ENCODE peak calls at places on chromosomes 16 and 17, in ten cellular contexts. G is cardiac muscle cell, N is mucosa of descending colon, T is astrocyte of the spinal cord, Q is ovary, V is upper lobe of right lung, H is skeletal muscle cell, Z is vagina, Y is heart right ventricle, U is OCI-LY7. R is an unnamed sample.

GRCh38 chr16:50038756-50039529 is 13.9 kb downstream of the CNEP1R1 start:
- DNase-seq in T (no peak), U (peak; percentile 6), H (no peak), Y (no peak), N (peak; percentile 67), V (peak; percentile 66), G (no peak), Z (no peak), Q (no peak), R (no peak)

GRCh38 chr17:50189396-50190277 is 11.8 kb downstream of the COL1A1 start:
- DNase-seq in Z (no peak), N (no peak), T (peak; percentile 66), Q (no peak), U (no peak), V (no peak), Y (no peak), H (no peak), G (no peak), R (peak; percentile 58)

GRCh38 chr17:46876353-46876887 is 25.0 kb downstream of the WNT9B start:
- DNase-seq in V (no peak), Q (no peak), Y (no peak), Z (no peak), G (no peak), T (no peak), U (peak; percentile 71), N (peak; percentile 75), H (no peak), R (no peak)

GRCh38 chr17:14522795-14523387 is 222.0 kb downstream of the HS3ST3B1 start:
- DNase-seq in T (no peak), G (no peak), N (no peak), Z (no peak), H (no peak), Q (no peak), U (no peak), V (no peak), Y (no peak), R (no peak)

GRCh38 chr17:74815671-74816370 is 39.7 kb upstream of the NAT9 start:
- DNase-seq in V (no peak), Q (no peak), Z (no peak), T (no peak), Y (no peak), G (peak; percentile 47), N (no peak), H (no peak), U (peak; percentile 47), R (no peak)

GRCh38 chr17:21210411-21211076 is 3.4 kb downstream of the TMEM11 start:
- DNase-seq in V (no peak), Z (no peak), H (no peak), Y (no peak), N (peak; percentile 57), Q (no peak), T (no peak), U (no peak), G (no peak), R (no peak)

GRCh38 chr17:53492532-53492931 is 330.2 kb upstream of the KIF2B start:
- DNase-seq in V (no peak), T (no peak), G (no peak), Q (no peak), Z (no peak), Y (no peak), N (no peak), U (no peak), H (no peak), R (no peak)

GRCh38 chr16:89222931-89223330 is 5.4 kb downstream of the ZNF778 start:
- DNase-seq in G (no peak), Z (no peak), V (no peak), N (no peak), Q (no peak), Y (no peak), T (no peak), H (no peak), U (no peak), R (no peak)

GRCh38 chr17:29148790-29149430 is 31.3 kb downstream of the MYO18A start:
- DNase-seq in Y (peak; percentile 96), V (peak; percentile 98), H (peak; percentile 76), Z (no peak), U (peak; percentile 95), N (peak; percentile 98), T (peak; percentile 93), Q (peak; percentile 96), G (peak; percentile 97), R (peak; percentile 97)

GRCh38 chr17:29146369-29146972 is 33.7 kb downstream of the MYO18A start:
- DNase-seq in T (no peak), V (no peak), U (no peak), Y (no peak), G (no peak), Z (no peak), H (no peak), Q (no peak), N (no peak), R (no peak)

GRCh38 chr17:29147682-29148081 is 32.5 kb downstream of the MYO18A start:
- DNase-seq in G (no peak), Z (no peak), H (no peak), U (no peak), Q (no peak), T (no peak), V (no peak), Y (no peak), N (no peak), R (no peak)

GRCh38 chr17:29149431-29150064 is 30.6 kb downstream of the MYO18A start:
- DNase-seq in G (no peak), Q (peak; percentile 59), U (peak; percentile 47), T (no peak), Z (no peak), Y (no peak), N (no peak), V (no peak), H (no peak), R (peak; percentile 48)

DNA sequence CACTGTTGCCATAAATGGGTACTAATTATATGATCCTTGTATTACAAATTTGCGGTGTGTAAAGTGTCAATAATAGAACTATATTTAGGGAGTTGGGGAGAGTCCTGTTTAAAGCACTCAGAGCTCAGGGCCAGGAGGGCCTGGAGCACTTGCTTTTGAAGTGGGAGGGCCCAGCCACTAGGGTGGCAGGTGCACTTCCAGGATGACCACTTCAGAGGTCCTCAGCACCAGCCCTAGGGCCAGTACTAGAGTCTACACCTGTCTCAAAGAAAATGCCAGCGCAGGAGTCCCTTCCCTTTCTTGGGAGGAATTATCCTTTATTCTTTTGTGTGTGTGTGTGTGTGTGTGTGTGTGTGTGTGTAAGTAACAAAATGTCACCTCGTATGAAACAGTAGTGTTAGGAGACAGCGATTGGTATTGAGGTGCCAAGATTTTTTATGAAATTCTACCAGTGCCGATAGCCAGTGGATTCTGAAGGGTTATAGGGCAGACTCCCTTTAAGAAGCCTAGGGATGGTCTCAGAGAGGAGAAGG is 31.9 kb downstream of the MYO18A start:
- DNase-seq in V (peak; percentile 83), Y (no peak), H (no peak), Q (no peak), Z (no peak), G (peak; percentile 22), T (no peak), N (no peak), U (peak; percentile 14), R (no peak)
- H3K4me3 ChIP-seq in V (peak overlapping the region; percentile 58), Y (peak overlapping the region; percentile 61), H (peak overlapping the region; percentile 47), Q (peak overlapping the region; percentile 54), Z (peak overlapping the region; percentile 47), G (no peak overlapping the region), T (peak overlapping the region; percentile 20), N (no peak overlapping the region), U (peak overlapping the region; percentile 58), R (peak overlapping the region; percentile 77)

GRCh38 chr17:16287563-16288027 is 65.7 kb downstream of the CENPV start:
- DNase-seq in N (peak; percentile 51), T (peak; percentile 85), Z (no peak), V (no peak), U (peak; percentile 68), Y (no peak), H (peak; percentile 43), Q (no peak), G (no peak), R (peak; percentile 87)
- H3K4me3 ChIP-seq in N (no peak overlapping the region), T (no peak overlapping the region), Z (no peak overlapping the region), V (no peak overlapping the region), U (peak overlapping the region; percentile 51), Y (no peak overlapping the region), H (no peak overlapping the region), Q (no peak overlapping the region), G (no peak overlapping the region), R (peak overlapping the region; percentile 72)

GRCh38 chr17:66663041-66663494 is 171.8 kb upstream of the CACNG5 start:
- DNase-seq in Y (no peak), N (no peak), V (no peak), Z (no peak), H (no peak), G (no peak), U (no peak), Q (no peak), T (no peak), R (no peak)

GRCh38 chr17:66664336-66664735 is 170.6 kb upstream of the CACNG5 start:
- DNase-seq in H (no peak), Q (no peak), V (no peak), G (no peak), Y (no peak), T (no peak), N (no peak), U (no peak), Z (no peak), R (no peak)

GRCh38 chr17:66667491-66668030 is 167.4 kb upstream of the CACNG5 start:
- DNase-seq in H (no peak), U (no peak), N (no peak), Z (no peak), Y (no peak), G (no peak), V (no peak), Q (no peak), T (no peak), R (no peak)

GRCh38 chr17:66667090-66667489 is 167.8 kb upstream of the CACNG5 start:
- DNase-seq in G (no peak), T (no peak), N (no peak), U (no peak), V (no peak), H (no peak), Z (no peak), Q (no peak), Y (no peak), R (no peak)

DNA sequence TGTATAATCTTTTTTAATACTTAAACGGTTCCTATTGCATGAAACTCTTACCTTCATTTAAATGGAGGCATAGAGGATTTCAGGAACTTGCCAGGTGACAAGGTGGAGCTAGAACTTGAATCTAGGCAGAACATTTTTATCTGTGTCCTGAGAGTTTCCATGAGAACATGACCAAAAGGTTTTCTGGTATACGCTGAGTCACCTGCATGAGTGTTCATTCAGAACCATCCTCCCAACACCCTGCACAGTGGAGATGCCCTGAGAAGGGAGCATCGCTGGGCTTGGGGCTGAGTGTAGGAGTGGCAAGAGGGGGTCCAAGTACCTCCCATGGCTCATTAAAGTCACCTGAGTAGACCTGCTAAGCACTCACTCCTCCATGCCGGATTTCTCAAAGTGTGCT is 169.7 kb upstream of the CACNG5 start:
- DNase-seq in G (no peak), H (no peak), Q (no peak), Z (no peak), U (no peak), V (no peak), T (no peak), N (no peak), Y (no peak), R (no peak)
- H3K4me3 ChIP-seq in G (no peak overlapping the region), H (no peak overlapping the region), Q (no peak overlapping the region), Z (no peak overlapping the region), U (no peak overlapping the region), V (no peak overlapping the region), T (no peak overlapping the region), N (no peak overlapping the region), Y (no peak overlapping the region), R (no peak overlapping the region)

DNA sequence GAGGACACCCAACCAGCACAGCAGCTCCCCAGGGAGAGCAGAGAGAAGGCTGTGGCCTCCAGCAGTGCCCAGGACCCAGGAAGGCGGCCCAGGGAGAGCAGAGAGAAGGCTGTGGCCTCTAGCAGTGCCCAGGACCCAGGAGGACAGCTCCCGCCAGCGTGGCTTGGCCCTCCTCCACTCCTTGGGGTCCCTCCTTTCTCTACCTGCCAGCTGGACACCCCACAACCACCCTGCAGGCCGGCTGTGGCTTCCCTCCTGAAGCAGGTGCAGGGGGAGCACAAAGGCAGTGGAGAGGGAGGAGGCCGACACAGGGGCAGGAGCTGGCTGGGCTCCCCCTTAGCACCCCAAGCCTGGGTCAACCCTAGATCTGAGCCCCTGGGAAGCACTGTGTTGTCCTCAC is 54.1 kb upstream of the FASN start:
- DNase-seq in T (no peak), U (no peak), Z (no peak), Q (no peak), G (no peak), V (peak; percentile 64), Y (no peak), H (no peak), N (no peak), R (no peak)
- H3K4me3 ChIP-seq in T (no peak overlapping the region), U (no peak overlapping the region), Z (no peak overlapping the region), Q (no peak overlapping the region), G (no peak overlapping the region), V (no peak overlapping the region), Y (no peak overlapping the region), H (no peak overlapping the region), N (no peak overlapping the region), R (no peak overlapping the region)